ENCODE peak calls at places on chromosomes 12 and 14, in eight cellular contexts. J, W, E, L, O, F, C and I are unnamed samples.

GRCh38 chr12:104576980-104577925 is 120.5 kb downstream of the CHST11 start:
- DNase-seq in E (no peak), O (no peak), C (no peak), F (peak), J (no peak), L (peak), W (no peak), I (no peak)

GRCh38 chr12:28700161-28700560 is 448.9 kb upstream of the FAR2 start:
- DNase-seq in F (no peak), C (no peak), J (no peak), O (no peak), W (no peak), L (no peak), E (no peak), I (no peak)

GRCh38 chr14:63573579-63573978 is 30.4 kb upstream of the PPP2R5E start:
- DNase-seq in L (peak), E (no peak), F (peak), J (no peak), C (no peak), W (no peak), O (no peak), I (no peak)

GRCh38 chr14:52268191-52269061 is 928 bp downstream of the PTGDR start:
- DNase-seq in O (no peak), F (no peak), W (peak), L (peak), J (no peak), E (peak), C (no peak), I (peak)

GRCh38 chr12:65962921-65963883 is 138.9 kb downstream of the HMGA2 start:
- DNase-seq in L (peak), O (no peak), F (no peak), C (no peak), W (peak), E (peak), J (no peak), I (no peak)

GRCh38 chr14:31010935-31011334 is 14.5 kb upstream of the AP4S1 start:
- DNase-seq in W (no peak), J (no peak), O (no peak), C (no peak), E (no peak), L (no peak), F (no peak), I (no peak)

GRCh38 chr14:32397871-32398640 is 69.0 kb downstream of the AKAP6 start:
- DNase-seq in F (peak), E (no peak), W (no peak), J (no peak), L (peak), C (no peak), O (no peak), I (no peak)

GRCh38 chr12:106358410-106359241 is 1.1 kb downstream of the POLR3B start:
- DNase-seq in F (peak), L (no peak), W (no peak), E (no peak), J (no peak), C (peak), O (no peak), I (peak)

GRCh38 chr12:47286676-47287075 is 206.9 kb upstream of the AMIGO2 start:
- DNase-seq in L (no peak), F (no peak), J (peak), W (peak), C (no peak), E (peak), O (no peak), I (no peak)

GRCh38 chr12:56104815-56105476 is 587 bp downstream of the PA2G4 start:
- DNase-seq in L (no peak), C (peak), O (no peak), W (no peak), E (peak), F (no peak), J (no peak), I (peak)

GRCh38 chr12:53128780-53129747 is 25.8 kb downstream of the SOAT2 start:
- DNase-seq in C (no peak), W (no peak), J (no peak), E (peak), O (no peak), F (no peak), L (no peak), I (no peak)

GRCh38 chr12:19120795-19121194 is 8.7 kb upstream of the PLEKHA5 start:
- DNase-seq in F (peak), W (no peak), C (no peak), J (no peak), L (no peak), E (no peak), O (no peak), I (no peak)

GRCh38 chr14:63614964-63615363 is 26.7 kb downstream of the WDR89 start:
- DNase-seq in W (no peak), F (peak), E (no peak), J (no peak), L (peak), O (no peak), C (no peak), I (no peak)

GRCh38 chr12:19946549-19946948 is 421.8 kb upstream of the PDE3A start:
- DNase-seq in F (peak), L (peak), O (no peak), C (no peak), E (no peak), W (no peak), J (no peak), I (no peak)

GRCh38 chr12:68641138-68641537 is 30.4 kb downstream of the RAP1B start:
- DNase-seq in L (no peak), J (no peak), C (no peak), E (no peak), W (no peak), O (no peak), F (no peak), I (no peak)

GRCh38 chr14:72478397-72479025 is 415.4 kb downstream of the DPF3 start:
- DNase-seq in W (no peak), F (no peak), C (no peak), O (no peak), L (no peak), J (no peak), E (no peak), I (no peak)

GRCh38 chr12:75613981-75614380 is 102.6 kb upstream of the KRR1 start:
- DNase-seq in L (no peak), O (no peak), C (no peak), J (no peak), W (no peak), F (peak), E (no peak), I (no peak)

GRCh38 chr12:3244219-3244750 is 167.1 kb downstream of the TSPAN9 start:
- DNase-seq in C (no peak), J (no peak), L (no peak), O (no peak), W (no peak), E (no peak), F (no peak), I (no peak)

GRCh38 chr12:87259405-87259804 is 769.8 kb downstream of the C12orf50 start:
- DNase-seq in W (no peak), E (no peak), L (peak), O (no peak), F (no peak), J (no peak), C (no peak), I (no peak)

GRCh38 chr12:26298785-26299621 is 103.6 kb downstream of the SSPN start:
- DNase-seq in C (no peak), E (peak), F (peak), W (no peak), L (peak), J (no peak), O (no peak), I (no peak)

GRCh38 chr14:55133416-55133815 is 4.4 kb downstream of the LGALS3 start:
- DNase-seq in W (peak), E (peak), J (no peak), L (no peak), O (no peak), C (no peak), F (peak), I (no peak)

GRCh38 chr12:41293011-41293410 is 104.9 kb downstream of the PDZRN4 start:
- DNase-seq in J (no peak), F (peak), W (no peak), O (no peak), L (no peak), E (no peak), C (no peak), I (no peak)

GRCh38 chr14:102407258-102407657 is 44.5 kb downstream of the TECPR2 start:
- DNase-seq in W (no peak), F (no peak), C (no peak), E (no peak), L (no peak), O (no peak), J (no peak), I (no peak)

GRCh38 chr12:1091350-1091749 is 100.3 kb downstream of the ERC1 start:
- DNase-seq in F (no peak), L (no peak), E (no peak), C (no peak), J (no peak), W (no peak), O (no peak), I (no peak)

GRCh38 chr12:47219243-47219642 is 139.5 kb upstream of the AMIGO2 start:
- DNase-seq in W (no peak), C (no peak), O (no peak), J (no peak), F (peak), E (no peak), L (peak), I (no peak)

GRCh38 chr12:62123721-62124203 is 136.4 kb upstream of the USP15 start:
- DNase-seq in L (peak), W (peak), C (no peak), J (no peak), F (peak), E (peak), O (peak), I (no peak)

GRCh38 chr12:4355843-4356327 is 23.6 kb downstream of the FGF23 start:
- DNase-seq in F (peak), W (peak), L (peak), C (no peak), J (peak), E (peak), O (peak), I (no peak)

GRCh38 chr12:131239384-131240094 is 285.8 kb downstream of the ADGRD1 start:
- DNase-seq in J (no peak), O (no peak), C (no peak), E (no peak), W (no peak), F (no peak), L (no peak), I (no peak)

GRCh38 chr12:5031242-5031641 is 12.4 kb upstream of the KCNA5 start:
- DNase-seq in J (no peak), C (no peak), E (no peak), O (no peak), F (no peak), W (no peak), L (no peak), I (no peak)

GRCh38 chr14:95533822-95534221 is 1.0 kb upstream of the GLRX5 start:
- DNase-seq in W (peak), L (no peak), C (no peak), O (no peak), E (no peak), F (peak), J (no peak), I (no peak)

GRCh38 chr12:26058308-26058707 is 66.5 kb downstream of the BHLHE41 start:
- DNase-seq in W (no peak), L (no peak), E (no peak), O (no peak), J (no peak), F (no peak), C (no peak), I (no peak)

GRCh38 chr12:52521175-52521574 is 981 bp upstream of the KRT5 start:
- DNase-seq in F (peak), W (no peak), J (no peak), O (no peak), E (peak), C (no peak), L (no peak), I (no peak)

GRCh38 chr12:88985631-88986030 is 366.7 kb downstream of the DUSP6 start:
- DNase-seq in C (no peak), L (no peak), O (no peak), F (peak), E (no peak), J (no peak), W (no peak), I (no peak)